ENCODE peak calls at places on chromosomes 12 and 14, in eight cellular contexts. A is LoVo; O is HTR-8/SVneo; X is NCI-H1694 treated with DMSO at 0.1 percent for 48 hours; L is GM23248; Q is stimulated activated CD8-positive, alpha-beta memory T cell treated with anti-CD3 and anti-CD28 coated beads, Interleukin-15, amount 100 ng/mL, for 1 hour; H is left ventricle myocardium inferior; C is myocyte. N is an unnamed sample.

GRCh38 chr12:101372431-101372830 is 35.1 kb downstream of the ARL1 start:
- DNase-seq in A (no peak), O (no peak), X (no peak), L (no peak), Q (no peak), H (no peak), C (peak; percentile 32), N (no peak)

GRCh38 chr12:114759635-114760034 is 75.7 kb upstream of the TBX3 start:
- DNase-seq in A (no peak), O (no peak), X (no peak), L (no peak), Q (no peak), H (no peak), C (no peak), N (no peak)

GRCh38 chr12:127677537-127678131 is 589.3 kb upstream of the TMEM132C start:
- DNase-seq in A (peak; percentile 73), O (peak; percentile 74), X (peak; percentile 21), L (peak; percentile 84), Q (peak; percentile 6), H (peak; percentile 41), C (peak; percentile 89), N (peak; percentile 64)

GRCh38 chr12:132049876-132050275 is 94.2 kb downstream of the DDX51 start:
- DNase-seq in A (no peak), O (no peak), X (no peak), L (no peak), Q (no peak), H (no peak), C (no peak), N (no peak)

GRCh38 chr14:29242755-29243340 is 476.3 kb downstream of the FOXG1 start:
- DNase-seq in A (no peak), O (no peak), X (no peak), L (peak; percentile 62), Q (no peak), H (no peak), C (peak; percentile 11), N (peak; percentile 62)

GRCh38 chr14:101797785-101798342 is 36.4 kb downstream of the PPP2R5C start:
- DNase-seq in A (no peak), O (no peak), X (no peak), L (no peak), Q (no peak), H (peak; percentile 48), C (no peak), N (no peak)

GRCh38 chr12:114013601-114014345 is 47.6 kb upstream of the RBM19 start:
- DNase-seq in A (no peak), O (no peak), X (no peak), L (peak; percentile 60), Q (no peak), H (no peak), C (no peak), N (peak; percentile 13)

GRCh38 chr14:61322011-61322798 is 826 bp downstream of the PRKCH start:
- DNase-seq in A (peak; percentile 53), O (no peak), X (no peak), L (no peak), Q (no peak), H (peak; percentile 55), C (no peak), N (peak; percentile 52)

GRCh38 chr14:49623941-49624806 is 3.6 kb downstream of the MGAT2 start:
- DNase-seq in A (peak; percentile 62), O (no peak), X (no peak), L (peak; percentile 48), Q (no peak), H (no peak), C (no peak), N (no peak)

GRCh38 chr14:31326111-31326510 is 94.2 kb downstream of the HEATR5A start:
- DNase-seq in A (no peak), O (peak; percentile 26), X (no peak), L (peak; percentile 2), Q (no peak), H (no peak), C (peak; percentile 14), N (peak; percentile 19)

GRCh38 chr12:78470354-78471195 is 394.0 kb upstream of the SYT1 start:
- DNase-seq in A (peak; percentile 51), O (peak; percentile 11), X (peak; percentile 51), L (peak; percentile 63), Q (no peak), H (no peak), C (peak; percentile 64), N (peak; percentile 54)

GRCh38 chr12:9361879-9362326 is 153.7 kb upstream of the PZP start:
- DNase-seq in A (no peak), O (no peak), X (no peak), L (no peak), Q (no peak), H (no peak), C (no peak), N (no peak)